ENCODE peak calls at places on chromosome 16, in five cellular contexts. One of them, this sample, is unnamed.

GRCh38 chr16:47049901-47050583 is 76.6 kb upstream of the DNAJA2 start:
- DNase-seq in PC-3: no peak
- DNase-seq in GM23248: no peak
- DNase-seq in hepatocyte: no peak
- DNase-seq in OCI-LY7: no peak
- DNase-seq in this sample: no peak

GRCh38 chr16:11180489-11180888 is 75.5 kb downstream of the SOCS1 start:
- DNase-seq in PC-3: no peak
- DNase-seq in GM23248: no peak
- DNase-seq in hepatocyte: no peak
- DNase-seq in OCI-LY7: no peak
- DNase-seq in this sample: no peak

GRCh38 chr16:19716183-19716582 is 1.8 kb downstream of the KNOP1 start:
- DNase-seq in PC-3: peak
- DNase-seq in GM23248: no peak
- DNase-seq in hepatocyte: no peak
- DNase-seq in OCI-LY7: no peak
- DNase-seq in this sample: no peak

GRCh38 chr16:31351937-31352315 is 3.0 kb upstream of the ITGAX start:
- DNase-seq in PC-3: no peak
- DNase-seq in GM23248: peak
- DNase-seq in hepatocyte: no peak
- DNase-seq in OCI-LY7: no peak
- DNase-seq in this sample: no peak

GRCh38 chr16:20611975-20612471 is 35.9 kb upstream of the ACSM2B start:
- DNase-seq in PC-3: no peak
- DNase-seq in GM23248: no peak
- DNase-seq in hepatocyte: no peak
- DNase-seq in OCI-LY7: no peak
- DNase-seq in this sample: no peak

GRCh38 chr16:46787909-46788308 is 39.8 kb upstream of the MYLK3 start:
- DNase-seq in PC-3: no peak
- DNase-seq in GM23248: no peak
- DNase-seq in hepatocyte: no peak
- DNase-seq in OCI-LY7: peak
- DNase-seq in this sample: no peak

GRCh38 chr16:1899641-1900451 is 18.4 kb downstream of the HS3ST6 start:
- DNase-seq in PC-3: peak
- DNase-seq in GM23248: no peak
- DNase-seq in hepatocyte: peak
- DNase-seq in OCI-LY7: no peak
- DNase-seq in this sample: no peak

GRCh38 chr16:11224894-11225676 is 30.9 kb downstream of the SOCS1 start:
- DNase-seq in PC-3: no peak
- DNase-seq in GM23248: no peak
- DNase-seq in hepatocyte: no peak
- DNase-seq in OCI-LY7: peak
- DNase-seq in this sample: no peak

GRCh38 chr16:47060596-47060995 is 83.1 kb downstream of the NETO2 start:
- DNase-seq in PC-3: no peak
- DNase-seq in GM23248: no peak
- DNase-seq in hepatocyte: no peak
- DNase-seq in OCI-LY7: no peak
- DNase-seq in this sample: no peak

GRCh38 chr16:88023786-88024185 is 72.6 kb downstream of the BANP start:
- DNase-seq in PC-3: no peak
- DNase-seq in GM23248: no peak
- DNase-seq in hepatocyte: no peak
- DNase-seq in OCI-LY7: no peak
- DNase-seq in this sample: no peak

GRCh38 chr16:82451449-82451848 is 175.3 kb upstream of the CDH13 start:
- DNase-seq in PC-3: no peak
- DNase-seq in GM23248: no peak
- DNase-seq in hepatocyte: no peak
- DNase-seq in OCI-LY7: no peak
- DNase-seq in this sample: no peak
- H3K4me3 ChIP-seq in PC-3: no peak
- H3K4me3 ChIP-seq in GM23248: no peak
- H3K4me3 ChIP-seq in hepatocyte: no peak
- H3K4me3 ChIP-seq in OCI-LY7: no peak
- H3K4me3 ChIP-seq in this sample: no peak

GRCh38 chr16:69837380-69837779 is 75.2 kb downstream of the WWP2 start:
- DNase-seq in PC-3: no peak
- DNase-seq in GM23248: no peak
- DNase-seq in hepatocyte: no peak
- DNase-seq in OCI-LY7: no peak
- DNase-seq in this sample: no peak

GRCh38 chr16:69833357-69833781 is 71.2 kb downstream of the WWP2 start:
- DNase-seq in PC-3: no peak
- DNase-seq in GM23248: peak
- DNase-seq in hepatocyte: no peak
- DNase-seq in OCI-LY7: no peak
- DNase-seq in this sample: no peak

GRCh38 chr16:69836252-69836651 is 74.1 kb downstream of the WWP2 start:
- DNase-seq in PC-3: no peak
- DNase-seq in GM23248: no peak
- DNase-seq in hepatocyte: no peak
- DNase-seq in OCI-LY7: no peak
- DNase-seq in this sample: no peak

GRCh38 chr16:69833791-69834282 is 71.7 kb downstream of the WWP2 start:
- DNase-seq in PC-3: no peak
- DNase-seq in GM23248: no peak
- DNase-seq in hepatocyte: peak
- DNase-seq in OCI-LY7: no peak
- DNase-seq in this sample: peak

GRCh38 chr16:69834817-69835477 is 72.8 kb downstream of the WWP2 start:
- DNase-seq in PC-3: no peak
- DNase-seq in GM23248: no peak
- DNase-seq in hepatocyte: no peak
- DNase-seq in OCI-LY7: no peak
- DNase-seq in this sample: no peak
- H3K4me2 ChIP-seq in PC-3: no peak
- H3K4me2 ChIP-seq in GM23248: no peak
- H3K4me2 ChIP-seq in hepatocyte: no peak
- H3K4me2 ChIP-seq in OCI-LY7: no peak
- H3K4me2 ChIP-seq in this sample: no peak

GRCh38 chr16:54191592-54191991 is 95.0 kb downstream of the IRX3 start:
- DNase-seq in PC-3: no peak
- DNase-seq in GM23248: no peak
- DNase-seq in hepatocyte: no peak
- DNase-seq in OCI-LY7: no peak
- DNase-seq in this sample: no peak

GRCh38 chr16:54191163-54191562 is 95.4 kb downstream of the IRX3 start:
- DNase-seq in PC-3: no peak
- DNase-seq in GM23248: no peak
- DNase-seq in hepatocyte: no peak
- DNase-seq in OCI-LY7: no peak
- DNase-seq in this sample: no peak

GRCh38 chr16:54193656-54194007 is 93.0 kb downstream of the IRX3 start:
- DNase-seq in PC-3: peak
- DNase-seq in GM23248: peak
- DNase-seq in hepatocyte: peak
- DNase-seq in OCI-LY7: peak
- DNase-seq in this sample: peak

GRCh38 chr16:54193013-54193655 is 93.5 kb downstream of the IRX3 start:
- DNase-seq in PC-3: no peak
- DNase-seq in GM23248: no peak
- DNase-seq in hepatocyte: no peak
- DNase-seq in OCI-LY7: no peak
- DNase-seq in this sample: no peak

GRCh38 chr16:54194008-54194731 is 92.4 kb downstream of the IRX3 start:
- DNase-seq in PC-3: no peak
- DNase-seq in GM23248: peak
- DNase-seq in hepatocyte: no peak
- DNase-seq in OCI-LY7: no peak
- DNase-seq in this sample: peak
- TF ChIP-seq EZH2phosphoT487 in PC-3: no peak
- TF ChIP-seq EZH2phosphoT487 in GM23248: no peak
- TF ChIP-seq EZH2phosphoT487 in hepatocyte: no peak
- TF ChIP-seq EZH2phosphoT487 in OCI-LY7: no peak
- TF ChIP-seq EZH2phosphoT487 in this sample: no peak

GRCh38 chr16:23182206-23182674 is 305 bp upstream of the SCNN1G start:
- DNase-seq in PC-3: peak
- DNase-seq in GM23248: peak
- DNase-seq in hepatocyte: peak
- DNase-seq in OCI-LY7: peak
- DNase-seq in this sample: peak

GRCh38 chr16:23185661-23186060 is 3.1 kb downstream of the SCNN1G start:
- DNase-seq in PC-3: no peak
- DNase-seq in GM23248: no peak
- DNase-seq in hepatocyte: no peak
- DNase-seq in OCI-LY7: no peak
- DNase-seq in this sample: no peak

GRCh38 chr16:23181506-23181905 is 1.0 kb upstream of the SCNN1G start:
- DNase-seq in PC-3: no peak
- DNase-seq in GM23248: no peak
- DNase-seq in hepatocyte: no peak
- DNase-seq in OCI-LY7: no peak
- DNase-seq in this sample: no peak

GRCh38 chr16:23182675-23183485 is at the start of gene SCNN1G:
- DNase-seq in PC-3: no peak
- DNase-seq in GM23248: peak
- DNase-seq in hepatocyte: peak
- DNase-seq in OCI-LY7: no peak
- DNase-seq in this sample: peak

GRCh38 chr16:23183486-23183862 is 929 bp downstream of the SCNN1G start:
- DNase-seq in PC-3: no peak
- DNase-seq in GM23248: no peak
- DNase-seq in hepatocyte: no peak
- DNase-seq in OCI-LY7: no peak
- DNase-seq in this sample: no peak
- H3K4me3 ChIP-seq in PC-3: peak
- H3K4me3 ChIP-seq in GM23248: no peak
- H3K4me3 ChIP-seq in hepatocyte: no peak
- H3K4me3 ChIP-seq in OCI-LY7: no peak
- H3K4me3 ChIP-seq in this sample: no peak

DNA sequence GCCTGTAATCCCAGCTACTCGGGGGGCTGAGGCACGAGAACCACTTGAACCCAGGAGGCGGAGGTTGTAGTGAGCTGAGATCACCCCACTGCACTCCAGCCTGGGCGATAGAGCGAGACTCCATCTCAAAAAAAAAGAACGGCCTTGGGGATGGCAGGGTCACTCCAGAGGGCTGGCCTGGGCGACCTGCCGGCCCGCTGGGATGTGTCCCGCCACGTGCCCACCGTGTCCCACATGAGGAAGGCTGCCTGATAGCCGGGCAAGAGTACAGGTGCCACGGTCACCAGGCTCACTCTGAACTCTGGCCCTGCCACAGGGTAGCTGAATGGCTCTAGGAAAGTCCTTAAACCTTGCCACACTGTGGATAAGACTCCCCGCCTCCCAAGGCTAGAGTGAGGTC is 67.5 kb downstream of the COG7 start:
- DNase-seq in PC-3: no peak
- DNase-seq in GM23248: no peak
- DNase-seq in hepatocyte: no peak
- DNase-seq in OCI-LY7: no peak
- DNase-seq in this sample: no peak
- H3K4me2 ChIP-seq in PC-3: no peak
- H3K4me2 ChIP-seq in GM23248: no peak
- H3K4me2 ChIP-seq in hepatocyte: no peak
- H3K4me2 ChIP-seq in OCI-LY7: no peak
- H3K4me2 ChIP-seq in this sample: no peak

GRCh38 chr16:58551496-58551895 is 36.2 kb downstream of the SETD6 start:
- DNase-seq in PC-3: no peak
- DNase-seq in GM23248: peak
- DNase-seq in hepatocyte: no peak
- DNase-seq in OCI-LY7: no peak
- DNase-seq in this sample: no peak
- TF ChIP-seq EZH2phosphoT487 in PC-3: no peak
- TF ChIP-seq EZH2phosphoT487 in GM23248: no peak
- TF ChIP-seq EZH2phosphoT487 in hepatocyte: no peak
- TF ChIP-seq EZH2phosphoT487 in OCI-LY7: no peak
- TF ChIP-seq EZH2phosphoT487 in this sample: no peak

GRCh38 chr16:75116911-75117245 is 298 bp upstream of the LDHD start:
- DNase-seq in PC-3: no peak
- DNase-seq in GM23248: no peak
- DNase-seq in hepatocyte: no peak
- DNase-seq in OCI-LY7: no peak
- DNase-seq in this sample: no peak
- H3K4me3 ChIP-seq in PC-3: peak
- H3K4me3 ChIP-seq in GM23248: no peak
- H3K4me3 ChIP-seq in hepatocyte: no peak
- H3K4me3 ChIP-seq in OCI-LY7: no peak
- H3K4me3 ChIP-seq in this sample: peak

DNA sequence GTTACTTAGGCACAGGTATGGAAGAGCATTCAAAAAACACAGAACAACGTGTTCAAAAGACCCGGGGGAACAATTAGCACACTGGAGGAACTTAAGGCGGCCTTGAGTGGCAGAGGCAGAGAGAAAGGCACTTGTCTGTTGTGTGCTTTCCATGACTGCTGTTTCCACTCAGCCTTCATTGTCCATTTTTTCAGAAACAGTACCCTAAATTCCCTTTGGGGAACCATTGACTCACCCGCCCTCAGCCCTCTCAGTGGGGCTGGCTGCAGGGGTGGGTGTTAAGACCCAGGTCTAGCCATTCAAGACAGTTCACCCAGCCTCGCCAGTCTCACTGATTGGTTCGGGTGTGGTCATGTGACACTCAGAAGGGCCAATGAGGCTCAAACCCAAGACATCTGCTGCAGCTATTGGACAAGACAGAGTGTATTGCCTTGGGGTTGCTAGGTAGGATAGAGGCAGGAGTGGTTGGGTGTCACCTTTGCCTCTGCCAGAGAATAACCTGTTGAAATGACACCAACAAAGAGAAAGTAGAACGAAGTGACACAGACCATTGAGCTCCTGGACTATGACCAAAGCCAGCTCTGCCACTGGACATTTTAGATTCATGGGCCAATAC is 19.6 kb upstream of the CEP20 start:
- DNase-seq in PC-3: peak
- DNase-seq in GM23248: peak
- DNase-seq in hepatocyte: peak
- DNase-seq in OCI-LY7: peak
- DNase-seq in this sample: peak
- H3K4me2 ChIP-seq in PC-3: no peak
- H3K4me2 ChIP-seq in GM23248: no peak
- H3K4me2 ChIP-seq in hepatocyte: no peak
- H3K4me2 ChIP-seq in OCI-LY7: peak
- H3K4me2 ChIP-seq in this sample: no peak

This sample was measured in neural progenitor cell.